ENCODE peak calls at places on chromosomes 13 and 19, in four cellular contexts. R, J, U and S are unnamed samples.

GRCh38 chr13:108597943-108598342 is 31.5 kb upstream of the MYO16 start:
- DNase-seq in R (no peak), J (no peak), U (no peak), S (no peak)

GRCh38 chr13:61751039-61751438 is 335.4 kb upstream of the PCDH20 start:
- DNase-seq in R (no peak), J (no peak), U (no peak), S (no peak)

GRCh38 chr19:7535993-7536685 is 622 bp downstream of the PNPLA6 start:
- DNase-seq in R (no peak), J (no peak), U (no peak), S (no peak)

GRCh38 chr13:85557651-85558050 is 241.6 kb downstream of the SLITRK6 start:
- DNase-seq in R (no peak), J (no peak), U (no peak), S (no peak)

GRCh38 chr19:50204811-50205675 is 1.6 kb downstream of the MYH14 start:
- DNase-seq in R (no peak), J (no peak), U (peak), S (no peak)

GRCh38 chr13:99227909-99228688 is 27.4 kb downstream of the UBAC2 start:
- DNase-seq in R (peak), J (peak), U (no peak), S (no peak)

GRCh38 chr19:13169769-13170168 is 19.6 kb downstream of the IER2 start:
- DNase-seq in R (peak), J (no peak), U (no peak), S (peak)

GRCh38 chr13:97660488-97661086 is 226.6 kb downstream of the RAP2A start:
- DNase-seq in R (peak), J (no peak), U (no peak), S (no peak)

GRCh38 chr19:31351212-31352193 is 2.3 kb upstream of the TSHZ3 start:
- DNase-seq in R (peak), J (no peak), U (no peak), S (no peak)

GRCh38 chr19:57599761-57600383 is at the start of gene ZNF530:
- DNase-seq in R (peak), J (peak), U (peak), S (peak)

GRCh38 chr19:56837492-56837891 is 3.0 kb downstream of the PEG3 start:
- DNase-seq in R (peak), J (no peak), U (no peak), S (no peak)